ENCODE peak calls at places on chromosome 16, in seven cellular contexts. H is AG04450; O is CD8-positive, alpha-beta T cell; V is heart left ventricle; R is tibial artery; G is HL-60; J is psoas muscle. X is an unnamed sample.
A peak's percentile ranks its signal among the peaks of the same experiment; 100 is the strongest.

GRCh38 chr16:53094013-53094630 is 39.3 kb downstream of the CHD9 start:
- DNase-seq in H (no peak), O (no peak), V (peak; percentile 68), R (peak; percentile 72), G (peak; percentile 94), J (peak; percentile 70), X (no peak)

GRCh38 chr16:77618951-77619350 is 103.4 kb upstream of the NUDT7 start:
- DNase-seq in H (no peak), O (no peak), V (no peak), R (no peak), G (no peak), J (no peak), X (no peak)

GRCh38 chr16:5442054-5442453 is 344.5 kb upstream of the EEF2KMT start:
- DNase-seq in H (no peak), O (no peak), V (no peak), R (no peak), G (no peak), J (no peak), X (no peak)

GRCh38 chr16:87955302-87956168 is 4.3 kb downstream of the BANP start:
- DNase-seq in H (no peak), O (no peak), V (no peak), R (no peak), G (no peak), J (no peak), X (no peak)

GRCh38 chr16:20051147-20051546 is 22.5 kb downstream of the GPR139 start:
- DNase-seq in H (no peak), O (no peak), V (no peak), R (no peak), G (no peak), J (no peak), X (no peak)

GRCh38 chr16:53085539-53086450 is 31.0 kb downstream of the CHD9 start:
- DNase-seq in H (no peak), O (no peak), V (no peak), R (no peak), G (no peak), J (no peak), X (no peak)

GRCh38 chr16:30368122-30368791 is 2.0 kb downstream of the TBC1D10B start:
- DNase-seq in H (no peak), O (no peak), V (peak; percentile 41), R (peak; percentile 71), G (peak; percentile 80), J (no peak), X (no peak)

GRCh38 chr16:85718682-85719081 is 29.9 kb upstream of the GINS2 start:
- DNase-seq in H (no peak), O (no peak), V (no peak), R (no peak), G (no peak), J (no peak), X (no peak)

GRCh38 chr16:88014201-88014781 is 63.1 kb downstream of the BANP start:
- DNase-seq in H (peak; percentile 18), O (no peak), V (no peak), R (peak; percentile 37), G (no peak), J (no peak), X (peak; percentile 0)

GRCh38 chr16:57409870-57410585 is 5.5 kb downstream of the CCL17 start:
- DNase-seq in H (no peak), O (no peak), V (no peak), R (peak; percentile 61), G (no peak), J (no peak), X (no peak)

GRCh38 chr16:3754772-3755171 is 37.4 kb upstream of the TRAP1 start:
- DNase-seq in H (no peak), O (no peak), V (no peak), R (no peak), G (no peak), J (no peak), X (no peak)

GRCh38 chr16:57797526-57798266 is 4.6 kb downstream of the KIFC3 start:
- DNase-seq in H (no peak), O (no peak), V (no peak), R (no peak), G (no peak), J (peak; percentile 73), X (no peak)

GRCh38 chr16:49441366-49441780 is 67.8 kb downstream of the C16orf78 start:
- DNase-seq in H (no peak), O (peak; percentile 58), V (peak; percentile 45), R (peak; percentile 50), G (no peak), J (no peak), X (peak; percentile 67)

GRCh38 chr16:88328313-88328660 is 54.5 kb upstream of the ZNF469 start:
- DNase-seq in H (no peak), O (no peak), V (no peak), R (no peak), G (no peak), J (peak; percentile 21), X (no peak)

GRCh38 chr16:84950906-84951305 is 60.4 kb downstream of the ZDHHC7 start:
- DNase-seq in H (no peak), O (no peak), V (no peak), R (no peak), G (peak; percentile 64), J (no peak), X (no peak)

GRCh38 chr16:10878644-10879498 is 1.9 kb downstream of the CIITA start:
- DNase-seq in H (no peak), O (no peak), V (peak; percentile 50), R (peak; percentile 76), G (no peak), J (peak; percentile 63), X (no peak)

GRCh38 chr16:70267516-70267915 is 15.8 kb upstream of the EXOSC6 start:
- DNase-seq in H (no peak), O (no peak), V (no peak), R (peak; percentile 54), G (peak; percentile 56), J (peak; percentile 26), X (peak; percentile 11)

GRCh38 chr16:70252355-70252988 is 732 bp upstream of the EXOSC6 start:
- DNase-seq in H (no peak), O (no peak), V (no peak), R (no peak), G (peak; percentile 31), J (peak; percentile 50), X (no peak)

GRCh38 chr16:28981517-28981916 is 3.3 kb upstream of the LAT start:
- DNase-seq in H (no peak), O (no peak), V (no peak), R (no peak), G (peak; percentile 56), J (no peak), X (no peak)

GRCh38 chr16:31402687-31403086 is 9.6 kb downstream of the ITGAD start:
- DNase-seq in H (no peak), O (no peak), V (no peak), R (no peak), G (no peak), J (no peak), X (no peak)

GRCh38 chr16:31400191-31400590 is 7.1 kb downstream of the ITGAD start:
- DNase-seq in H (no peak), O (no peak), V (no peak), R (no peak), G (peak; percentile 88), J (no peak), X (no peak)

GRCh38 chr16:31403590-31404352 is 10.6 kb downstream of the ITGAD start:
- DNase-seq in H (no peak), O (no peak), V (no peak), R (no peak), G (no peak), J (no peak), X (no peak)

GRCh38 chr16:31404353-31405064 is 11.4 kb downstream of the ITGAD start:
- DNase-seq in H (no peak), O (no peak), V (no peak), R (no peak), G (no peak), J (no peak), X (no peak)

GRCh38 chr16:31401436-31401835 is 8.3 kb downstream of the ITGAD start:
- DNase-seq in H (no peak), O (no peak), V (no peak), R (no peak), G (no peak), J (no peak), X (no peak)
- H3K27ac ChIP-seq in H (no peak overlapping the region), O (no peak overlapping the region), V (no peak overlapping the region), R (no peak overlapping the region), G (no peak overlapping the region), J (no peak overlapping the region), X (no peak overlapping the region)

DNA sequence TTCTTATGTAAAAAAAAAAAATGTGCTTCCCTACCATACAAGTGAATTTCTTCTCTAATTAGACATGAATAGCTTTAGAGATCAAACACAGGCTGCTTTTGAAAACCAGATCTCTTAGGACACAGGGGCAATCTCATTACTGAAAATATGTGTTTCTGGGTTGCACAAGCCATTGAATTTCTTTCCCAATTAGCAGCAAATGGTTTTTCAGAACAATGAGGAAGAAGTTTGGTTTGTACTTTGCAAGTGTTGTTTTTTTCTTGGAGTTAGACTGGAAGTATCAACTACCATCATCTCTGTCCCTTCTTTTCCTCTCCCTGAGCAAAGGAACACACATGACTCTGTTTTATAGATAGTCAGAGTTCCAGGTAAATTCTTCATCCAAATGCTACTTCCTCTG is 5.6 kb upstream of the ANKS4B start:
- DNase-seq in H (no peak), O (no peak), V (no peak), R (no peak), G (peak; percentile 17), J (no peak), X (no peak)
- H3K27me3 ChIP-seq in H (peaks cover 25% of the 10 kb centered on the region), O (no peaks in the 10 kb centered on the region), V (no peaks in the 10 kb centered on the region), R (peaks cover 14% of the 10 kb centered on the region), G (peaks cover 3% of the 10 kb centered on the region), J (no peaks in the 10 kb centered on the region), X (peaks cover 15% of the 10 kb centered on the region)

GRCh38 chr16:24819462-24820040 is 26.2 kb upstream of the SLC5A11 start:
- DNase-seq in H (no peak), O (no peak), V (no peak), R (no peak), G (no peak), J (no peak), X (no peak)

GRCh38 chr16:24815052-24815451 is 30.7 kb upstream of the SLC5A11 start:
- DNase-seq in H (no peak), O (no peak), V (no peak), R (no peak), G (no peak), J (no peak), X (no peak)

GRCh38 chr16:24820522-24820921 is 25.2 kb upstream of the SLC5A11 start:
- DNase-seq in H (no peak), O (no peak), V (no peak), R (no peak), G (no peak), J (no peak), X (no peak)

GRCh38 chr16:24821129-24821528 is 24.6 kb upstream of the SLC5A11 start:
- DNase-seq in H (no peak), O (no peak), V (no peak), R (no peak), G (no peak), J (no peak), X (no peak)

GRCh38 chr16:24816688-24817087 is 29.1 kb upstream of the SLC5A11 start:
- DNase-seq in H (no peak), O (no peak), V (no peak), R (no peak), G (no peak), J (no peak), X (no peak)
- TF ChIP-seq CTCF in H (no peak), O (no peak), V (no peak), R (no peak), G (no peak), J (no peak), X (no peak)

DNA sequence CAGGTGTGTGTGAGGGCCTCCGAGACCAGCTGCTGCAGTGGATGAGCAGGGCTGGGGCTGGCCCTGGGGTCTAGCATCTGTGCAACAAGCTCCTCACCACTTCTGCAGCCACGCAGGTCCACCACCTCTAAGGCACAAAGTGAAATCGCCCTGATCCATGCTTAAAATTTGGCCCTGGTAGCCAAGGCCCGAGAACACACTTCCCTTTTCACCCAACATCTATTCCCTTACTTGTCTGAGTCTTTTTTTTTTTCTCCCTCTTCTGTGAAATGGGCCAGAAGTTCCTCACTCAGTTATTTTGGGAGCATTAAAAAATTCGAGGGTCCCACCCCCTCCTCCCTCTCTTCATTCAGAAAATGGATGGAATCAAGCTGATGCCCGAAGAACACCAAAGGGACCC is 47.9 kb downstream of the LDHD start:
- DNase-seq in H (no peak), O (no peak), V (no peak), R (no peak), G (no peak), J (no peak), X (no peak)
- H3K27ac ChIP-seq in H (no peak overlapping the region), O (no peak overlapping the region), V (no peak overlapping the region), R (no peak overlapping the region), G (peak overlapping the region; percentile 35), J (no peak overlapping the region), X (no peak overlapping the region)